ENCODE peak calls at places on chromosome X, in nine cellular contexts. A is effector memory CD8-positive, alpha-beta T cell; C is NCI-H2171 treated with DMSO at 0.1 percent for 48 hours; H is astrocyte of the hippocampus; D is pancreas; K is amniotic epithelial cell; J is Right ventricle myocardium superior; V is PC-3; U is choroid plexus epithelial cell. E is an unnamed sample.

GRCh38 chrX:25049347-25049746 is 33.6 kb upstream of the ARX start:
- DNase-seq in H (peak), A (no peak), J (no peak), K (peak), D (no peak), U (peak), C (no peak), V (no peak), E (no peak)

GRCh38 chrX:15834827-15835595 is 19.6 kb downstream of the AP1S2 start:
- DNase-seq in K (peak), D (no peak), H (no peak), A (no peak), C (no peak), V (peak), U (peak), J (no peak), E (no peak)

GRCh38 chrX:47540754-47541538 is 20.1 kb upstream of the ARAF start:
- DNase-seq in U (peak), J (peak), C (peak), D (peak), K (peak), A (no peak), H (peak), V (peak), E (peak)

GRCh38 chrX:323721-324628 is 5.4 kb upstream of the GTPBP6 start:
- DNase-seq in A (no peak), J (peak), D (no peak), K (peak), H (peak), C (no peak), U (peak), V (peak), E (peak)

GRCh38 chrX:153598541-153599191 is at the start of gene CCNQ:
- DNase-seq in A (no peak), K (peak), V (peak), J (no peak), U (peak), D (no peak), H (peak), C (peak), E (no peak)

GRCh38 chrX:46044486-46044885 is 500.7 kb downstream of the ZNF674 start:
- DNase-seq in V (peak), H (peak), U (peak), C (no peak), A (no peak), K (peak), J (no peak), D (no peak), E (peak)

GRCh38 chrX:49111846-49112245 is 11.7 kb downstream of the GPKOW start:
- DNase-seq in K (no peak), H (no peak), U (no peak), V (no peak), D (no peak), J (no peak), C (no peak), A (no peak), E (no peak)

GRCh38 chrX:20523626-20524312 is 257.1 kb upstream of the RPS6KA3 start:
- DNase-seq in C (no peak), A (no peak), H (no peak), J (no peak), D (no peak), V (no peak), U (no peak), K (no peak), E (no peak)

GRCh38 chrX:105191878-105192277 is 28.6 kb downstream of the TEX13A start:
- DNase-seq in H (peak), A (no peak), K (peak), C (no peak), D (no peak), U (peak), J (no peak), V (peak), E (no peak)

GRCh38 chrX:11787564-11787963 is 29.5 kb downstream of the MSL3 start:
- DNase-seq in J (peak), D (peak), C (no peak), H (peak), U (peak), V (peak), A (peak), K (peak), E (no peak)